ENCODE peak calls at places on chromosomes 6 and 20, in five cellular contexts. C is CD4-positive, alpha-beta T cell; N is GM20000; K is kidney; J is hepatocyte. A is an unnamed sample.

GRCh38 chr6:34112102-34112501 is 33.8 kb downstream of the GRM4 start:
- DNase-seq in N (no peak), C (no peak), K (no peak), J (no peak), A (no peak)

GRCh38 chr6:105793132-105793531 is 293.0 kb upstream of the PRDM1 start:
- DNase-seq in K (no peak), N (no peak), C (no peak), J (no peak), A (peak)

GRCh38 chr6:28081486-28081751 is 1.1 kb downstream of the ZNF165 start:
- DNase-seq in C (peak), K (no peak), J (no peak), N (peak), A (no peak)

GRCh38 chr20:53598140-53599038 is 4.8 kb upstream of the ZNF217 start:
- DNase-seq in K (no peak), N (peak), J (no peak), C (no peak), A (no peak)

GRCh38 chr20:25279403-25279802 is 31.5 kb downstream of the PYGB start:
- DNase-seq in J (no peak), C (no peak), N (no peak), K (no peak), A (no peak)

GRCh38 chr6:21501815-21502214 is 91.7 kb upstream of the SOX4 start:
- DNase-seq in K (no peak), J (no peak), C (no peak), N (no peak), A (no peak)

GRCh38 chr6:92538296-92538695 is 881.1 kb downstream of the EPHA7 start:
- DNase-seq in C (no peak), J (no peak), K (no peak), N (no peak), A (peak)

GRCh38 chr6:23267651-23268050 is 698.3 kb downstream of the HDGFL1 start:
- DNase-seq in C (no peak), K (no peak), J (no peak), N (no peak), A (no peak)

GRCh38 chr6:97668716-97669115 is 385.7 kb upstream of the MMS22L start:
- DNase-seq in J (no peak), C (no peak), K (no peak), N (peak), A (no peak)

GRCh38 chr20:37315293-37316110 is 26.0 kb downstream of the MANBAL start:
- DNase-seq in N (peak), C (no peak), J (no peak), K (peak), A (peak)

GRCh38 chr6:73704260-73704659 is 8.3 kb downstream of the CD109 start:
- DNase-seq in K (no peak), N (no peak), J (peak), C (no peak), A (peak)

GRCh38 chr6:110654096-110654820 is 161.0 kb downstream of the CDK19 start:
- DNase-seq in N (no peak), C (no peak), K (no peak), J (no peak), A (peak)

GRCh38 chr6:111210074-111210729 is 122.9 kb downstream of the SLC16A10 start:
- DNase-seq in N (peak), K (no peak), J (peak), C (no peak), A (peak)

GRCh38 chr20:20233041-20233514 is 134.8 kb upstream of the INSM1 start:
- DNase-seq in N (no peak), C (no peak), J (no peak), K (no peak), A (no peak)

GRCh38 chr6:33018904-33019303 is 9.5 kb upstream of the HLA-DOA start:
- DNase-seq in N (peak), C (no peak), K (peak), J (peak), A (peak)

GRCh38 chr20:50343490-50344179 is 153.0 kb downstream of the CEBPB start:
- DNase-seq in N (no peak), J (no peak), C (no peak), K (no peak), A (no peak)

GRCh38 chr6:123519191-123519510 is 117.6 kb downstream of the TRDN start:
- DNase-seq in C (no peak), J (no peak), K (no peak), N (no peak), A (no peak)

GRCh38 chr6:44076366-44077200 is 50.7 kb downstream of the MRPL14 start:
- DNase-seq in C (no peak), K (peak), J (peak), N (peak), A (no peak)

GRCh38 chr6:37653933-37654565 is 43.6 kb downstream of the MDGA1 start:
- DNase-seq in C (peak), K (no peak), N (peak), J (peak), A (peak)

GRCh38 chr20:63071541-63072181 is 64.9 kb upstream of the BHLHE23 start:
- DNase-seq in N (peak), J (no peak), C (no peak), K (peak), A (peak)

GRCh38 chr6:169752074-169752623 is 727 bp downstream of the ERMARD start:
- DNase-seq in J (no peak), C (no peak), N (no peak), K (no peak), A (no peak)

GRCh38 chr6:29725981-29726380 is 2.7 kb downstream of the HLA-F start:
- DNase-seq in J (no peak), K (no peak), N (no peak), C (no peak), A (no peak)

GRCh38 chr6:108578595-108579038 is 17.9 kb downstream of the FOXO3 start:
- DNase-seq in C (no peak), N (no peak), K (no peak), J (peak), A (peak)

GRCh38 chr6:155126727-155127439 is 131.8 kb downstream of the TIAM2 start:
- DNase-seq in J (peak), N (peak), K (no peak), C (no peak), A (peak)

GRCh38 chr6:33420493-33421343 is 853 bp downstream of the SYNGAP1 start:
- DNase-seq in K (no peak), C (no peak), N (no peak), J (no peak), A (no peak)

GRCh38 chr6:101545171-101545570 is 151.7 kb downstream of the GRIK2 start:
- DNase-seq in C (no peak), N (no peak), J (no peak), K (no peak), A (peak)

GRCh38 chr6:146785001-146785585 is 186.3 kb downstream of the ADGB start:
- DNase-seq in K (no peak), J (peak), N (no peak), C (no peak), A (peak)

GRCh38 chr20:47027456-47027855 is 132.8 kb downstream of the EYA2 start:
- DNase-seq in C (no peak), K (no peak), N (no peak), J (no peak), A (no peak)

GRCh38 chr6:104239971-104240370 is 619.7 kb downstream of the HACE1 start:
- DNase-seq in K (no peak), C (no peak), N (no peak), J (no peak), A (no peak)

GRCh38 chr20:34111057-34111711 is 859 bp downstream of the EIF2S2 start:
- DNase-seq in C (no peak), K (no peak), J (peak), N (no peak), A (peak)

GRCh38 chr6:28480253-28480932 is 35.2 kb downstream of the GPX6 start:
- DNase-seq in K (no peak), N (no peak), C (no peak), J (no peak), A (no peak)

GRCh38 chr6:2147737-2148448 is 97.5 kb downstream of the GMDS start:
- DNase-seq in J (no peak), K (no peak), N (no peak), C (no peak), A (peak)

GRCh38 chr20:2825770-2826169 is 9.6 kb downstream of the TMEM239 start:
- DNase-seq in N (no peak), C (no peak), K (no peak), J (no peak), A (no peak)

GRCh38 chr20:38997622-38998021 is 35.5 kb downstream of the DHX35 start:
- DNase-seq in N (peak), J (no peak), K (no peak), C (no peak), A (no peak)

GRCh38 chr20:37007898-37008649 is 56.6 kb upstream of the SAMHD1 start:
- DNase-seq in J (peak), K (no peak), C (peak), N (peak), A (peak)

GRCh38 chr6:16872543-16873230 is 111.4 kb upstream of the ATXN1 start:
- DNase-seq in C (no peak), N (no peak), K (no peak), J (no peak), A (no peak)
- TF ChIP-seq CTCF in C (no peak), N (no peak), K (no peak), J (no peak), A (peak)

GRCh38 chr6:82178084-82178758 is 69.3 kb downstream of the IBTK start:
- DNase-seq in N (no peak), J (no peak), K (no peak), C (no peak), A (peak)
- TF ChIP-seq CTCF in N (no peak), J (peak), K (no peak), C (no peak), A (peak)

DNA sequence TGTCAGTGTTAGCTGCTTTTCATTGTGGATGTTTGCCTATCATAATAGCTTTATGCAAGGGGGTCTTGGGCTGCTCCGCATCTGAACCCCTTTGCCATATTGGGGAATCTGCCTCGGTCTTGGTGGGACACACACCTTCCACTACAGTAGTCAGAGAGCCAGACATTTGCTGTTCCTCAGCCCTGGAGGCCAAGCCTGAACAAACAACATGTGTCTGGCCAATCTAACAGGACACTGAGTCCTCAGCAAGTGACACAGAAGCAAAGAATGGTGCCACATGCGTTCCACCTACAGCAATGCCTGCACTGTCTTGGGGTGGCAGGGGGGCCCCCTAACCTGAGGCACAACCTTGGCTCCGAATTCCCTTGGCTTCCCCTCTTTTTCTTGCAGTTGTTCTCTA is 243.9 kb downstream of the LY86 start:
- DNase-seq in J (no peak), N (no peak), C (no peak), K (no peak), A (no peak)
- TF ChIP-seq CTCF in J (no peak), N (no peak), C (no peak), K (no peak), A (no peak)

GRCh38 chr6:133606833-133607232 is 282.1 kb upstream of the TCF21 start:
- DNase-seq in J (no peak), K (no peak), C (no peak), N (no peak), A (no peak)
- TF ChIP-seq CTCF in J (no peak), K (no peak), C (no peak), N (no peak), A (no peak)

GRCh38 chr6:16761469-16762264 is 407 bp upstream of the ATXN1 start:
- DNase-seq in C (peak), J (peak), N (peak), K (peak), A (peak)
- TF ChIP-seq CTCF in C (peak), J (peak), N (no peak), K (peak), A (peak)

GRCh38 chr6:39189131-39189530 is 40.1 kb downstream of the KCNK5 start:
- DNase-seq in C (no peak), N (no peak), J (no peak), K (peak), A (no peak)

GRCh38 chr6:39188577-39188976 is 40.7 kb downstream of the KCNK5 start:
- DNase-seq in C (no peak), K (peak), N (no peak), J (no peak), A (no peak)

GRCh38 chr6:39190545-39191235 is 38.6 kb downstream of the KCNK5 start:
- DNase-seq in J (no peak), N (no peak), C (no peak), K (peak), A (no peak)

GRCh38 chr6:39191236-39191930 is 37.9 kb downstream of the KCNK5 start:
- DNase-seq in N (no peak), K (peak), J (no peak), C (no peak), A (no peak)

GRCh38 chr6:39189915-39190544 is 39.2 kb downstream of the KCNK5 start:
- DNase-seq in J (peak), C (no peak), N (peak), K (peak), A (peak)
- TF ChIP-seq CTCF in J (peak), C (no peak), N (peak), K (peak), A (peak)

A was measured in choroid plexus epithelial cell.